ENCODE peak calls at places on chromosomes 6 and 20, in seven cellular contexts. One of them, this sample, is unnamed.

GRCh38 chr6:110689275-110689935 is 125.9 kb downstream of the CDK19 start:
- DNase-seq in fibroblast of the aortic adventitia: no peak
- DNase-seq in GM12865: no peak
- DNase-seq in astrocyte of the cerebellum: no peak
- DNase-seq in lung: no peak
- DNase-seq in body of pancreas: no peak
- DNase-seq in thoracic aorta: no peak
- DNase-seq in this sample: no peak

GRCh38 chr6:170221052-170221752 is 69.7 kb downstream of the DLL1 start:
- DNase-seq in thoracic aorta: no peak
- DNase-seq in body of pancreas: no peak
- DNase-seq in lung: no peak
- DNase-seq in fibroblast of the aortic adventitia: no peak
- DNase-seq in astrocyte of the cerebellum: no peak
- DNase-seq in GM12865: no peak
- DNase-seq in this sample: no peak

GRCh38 chr20:54554006-54554405 is 78.6 kb downstream of the DOK5 start:
- DNase-seq in fibroblast of the aortic adventitia: no peak
- DNase-seq in lung: no peak
- DNase-seq in astrocyte of the cerebellum: no peak
- DNase-seq in GM12865: no peak
- DNase-seq in body of pancreas: no peak
- DNase-seq in thoracic aorta: no peak
- DNase-seq in this sample: no peak

GRCh38 chr6:116572162-116572561 is 858 bp downstream of the RWDD1 start:
- DNase-seq in fibroblast of the aortic adventitia: peak
- DNase-seq in body of pancreas: peak
- DNase-seq in astrocyte of the cerebellum: no peak
- DNase-seq in thoracic aorta: no peak
- DNase-seq in GM12865: peak
- DNase-seq in lung: no peak
- DNase-seq in this sample: peak

GRCh38 chr6:28220164-28221133 is 4.6 kb upstream of the ZSCAN9 start:
- DNase-seq in body of pancreas: no peak
- DNase-seq in GM12865: no peak
- DNase-seq in lung: no peak
- DNase-seq in astrocyte of the cerebellum: no peak
- DNase-seq in fibroblast of the aortic adventitia: no peak
- DNase-seq in thoracic aorta: no peak
- DNase-seq in this sample: no peak

GRCh38 chr6:144999127-144999526 is 714.0 kb downstream of the UTRN start:
- DNase-seq in GM12865: no peak
- DNase-seq in thoracic aorta: no peak
- DNase-seq in lung: no peak
- DNase-seq in astrocyte of the cerebellum: no peak
- DNase-seq in body of pancreas: no peak
- DNase-seq in fibroblast of the aortic adventitia: peak
- DNase-seq in this sample: no peak

GRCh38 chr6:31821301-31822037 is 6.1 kb upstream of the HSPA1B start:
- DNase-seq in fibroblast of the aortic adventitia: no peak
- DNase-seq in thoracic aorta: no peak
- DNase-seq in lung: peak
- DNase-seq in GM12865: peak
- DNase-seq in astrocyte of the cerebellum: no peak
- DNase-seq in body of pancreas: peak
- DNase-seq in this sample: peak

GRCh38 chr20:6994452-6994851 is 227.0 kb downstream of the BMP2 start:
- DNase-seq in thoracic aorta: no peak
- DNase-seq in astrocyte of the cerebellum: no peak
- DNase-seq in body of pancreas: no peak
- DNase-seq in lung: no peak
- DNase-seq in fibroblast of the aortic adventitia: peak
- DNase-seq in GM12865: no peak
- DNase-seq in this sample: no peak

GRCh38 chr6:167565884-167566491 is 241.1 kb downstream of the TTLL2 start:
- DNase-seq in fibroblast of the aortic adventitia: no peak
- DNase-seq in lung: peak
- DNase-seq in body of pancreas: peak
- DNase-seq in GM12865: no peak
- DNase-seq in astrocyte of the cerebellum: no peak
- DNase-seq in thoracic aorta: no peak
- DNase-seq in this sample: peak

GRCh38 chr6:83511901-83512681 is at the start of gene PRSS35:
- DNase-seq in astrocyte of the cerebellum: no peak
- DNase-seq in thoracic aorta: no peak
- DNase-seq in body of pancreas: peak
- DNase-seq in fibroblast of the aortic adventitia: peak
- DNase-seq in GM12865: peak
- DNase-seq in lung: no peak
- DNase-seq in this sample: no peak

GRCh38 chr6:49868951-49869529 is 2.7 kb upstream of the CRISP1 start:
- DNase-seq in thoracic aorta: no peak
- DNase-seq in GM12865: no peak
- DNase-seq in body of pancreas: no peak
- DNase-seq in lung: no peak
- DNase-seq in astrocyte of the cerebellum: no peak
- DNase-seq in fibroblast of the aortic adventitia: no peak
- DNase-seq in this sample: no peak

GRCh38 chr20:31824554-31825313 is 5.6 kb downstream of the MYLK2 start:
- DNase-seq in astrocyte of the cerebellum: no peak
- DNase-seq in body of pancreas: no peak
- DNase-seq in lung: no peak
- DNase-seq in GM12865: no peak
- DNase-seq in thoracic aorta: no peak
- DNase-seq in fibroblast of the aortic adventitia: no peak
- DNase-seq in this sample: no peak

GRCh38 chr6:21664263-21665081 is 70.9 kb downstream of the SOX4 start:
- DNase-seq in fibroblast of the aortic adventitia: peak
- DNase-seq in thoracic aorta: no peak
- DNase-seq in body of pancreas: peak
- DNase-seq in astrocyte of the cerebellum: no peak
- DNase-seq in lung: no peak
- DNase-seq in GM12865: no peak
- DNase-seq in this sample: no peak

GRCh38 chr20:3727333-3728035 is 5.0 kb upstream of the HSPA12B start:
- DNase-seq in body of pancreas: no peak
- DNase-seq in astrocyte of the cerebellum: peak
- DNase-seq in lung: no peak
- DNase-seq in fibroblast of the aortic adventitia: peak
- DNase-seq in thoracic aorta: no peak
- DNase-seq in GM12865: no peak
- DNase-seq in this sample: no peak

DNA sequence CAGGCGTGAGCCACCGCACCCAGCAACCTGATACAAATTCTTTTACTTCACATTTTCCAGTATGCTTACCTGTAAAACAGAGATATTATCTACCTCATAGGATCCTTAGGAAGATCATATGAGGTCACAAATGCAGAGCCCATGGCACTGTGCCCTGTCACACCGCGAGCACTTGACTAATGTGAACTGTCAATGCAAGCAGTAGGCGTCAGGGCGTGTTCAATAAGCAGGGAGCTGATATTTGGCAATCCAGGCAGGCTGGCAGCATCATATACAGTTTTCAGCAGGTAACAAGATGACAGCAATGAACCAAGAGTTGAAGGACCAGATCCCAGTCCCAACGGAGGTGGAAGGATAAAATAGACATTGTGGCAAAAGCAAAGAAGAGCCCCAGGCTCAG is 14.6 kb upstream of the ARID1B start:
- DNase-seq in lung: no peak
- DNase-seq in body of pancreas: no peak
- DNase-seq in fibroblast of the aortic adventitia: no peak
- DNase-seq in thoracic aorta: no peak
- DNase-seq in astrocyte of the cerebellum: no peak
- DNase-seq in GM12865: no peak
- DNase-seq in this sample: no peak
- H3K4me3 ChIP-seq in lung: no peak
- H3K4me3 ChIP-seq in body of pancreas: no peak
- H3K4me3 ChIP-seq in fibroblast of the aortic adventitia: no peak
- H3K4me3 ChIP-seq in thoracic aorta: no peak
- H3K4me3 ChIP-seq in astrocyte of the cerebellum: no peak
- H3K4me3 ChIP-seq in GM12865: no peak
- H3K4me3 ChIP-seq in this sample: no peak

DNA sequence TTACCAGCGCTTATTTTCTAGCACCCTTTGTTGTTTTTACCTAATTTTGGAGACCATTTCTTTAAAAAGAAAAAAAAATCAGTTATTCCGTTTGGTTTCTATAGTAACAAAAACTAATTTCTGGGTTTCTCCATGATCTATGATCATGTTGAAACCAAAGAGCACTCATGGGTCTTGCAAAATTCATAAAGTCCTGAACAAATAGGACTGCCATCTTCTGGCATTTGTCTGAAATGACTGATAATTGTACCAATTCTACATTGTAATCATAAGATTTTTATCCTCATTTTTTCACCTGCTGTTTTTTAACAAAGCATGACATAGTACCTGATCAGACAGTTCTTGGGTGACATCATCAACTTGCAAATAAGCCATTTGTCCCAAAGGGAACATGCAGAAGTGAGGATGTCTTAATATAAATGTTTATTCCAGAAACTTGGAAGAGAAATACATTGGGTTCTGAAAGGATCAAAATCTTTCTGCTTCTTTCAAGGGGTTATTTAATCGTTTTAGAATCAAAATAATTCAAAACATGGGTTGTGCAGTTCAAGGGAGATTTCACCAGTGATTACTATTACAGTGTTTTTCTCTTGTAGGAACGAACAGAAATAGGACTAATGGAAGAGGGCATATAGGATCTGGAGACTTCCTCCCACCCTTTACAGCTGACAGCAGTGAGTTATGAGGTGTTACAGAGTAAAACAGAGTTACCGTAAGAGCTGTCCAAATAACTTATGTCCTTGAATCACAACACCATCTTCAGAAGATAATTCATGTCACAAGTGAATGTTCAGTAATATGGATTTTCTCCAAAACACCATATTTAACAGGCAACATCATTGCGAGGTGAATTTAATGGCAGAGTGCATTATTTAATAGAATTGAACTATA is 87.1 kb upstream of the GJE1 start:
- DNase-seq in GM12865: no peak
- DNase-seq in astrocyte of the cerebellum: no peak
- DNase-seq in fibroblast of the aortic adventitia: peak
- DNase-seq in lung: no peak
- DNase-seq in thoracic aorta: no peak
- DNase-seq in body of pancreas: no peak
- DNase-seq in this sample: no peak
- TF ChIP-seq CTCF in GM12865: no peak
- TF ChIP-seq CTCF in astrocyte of the cerebellum: peak
- TF ChIP-seq CTCF in fibroblast of the aortic adventitia: peak
- TF ChIP-seq CTCF in lung: no peak
- TF ChIP-seq CTCF in thoracic aorta: no peak
- TF ChIP-seq CTCF in body of pancreas: no peak
- TF ChIP-seq CTCF in this sample: no peak

DNA sequence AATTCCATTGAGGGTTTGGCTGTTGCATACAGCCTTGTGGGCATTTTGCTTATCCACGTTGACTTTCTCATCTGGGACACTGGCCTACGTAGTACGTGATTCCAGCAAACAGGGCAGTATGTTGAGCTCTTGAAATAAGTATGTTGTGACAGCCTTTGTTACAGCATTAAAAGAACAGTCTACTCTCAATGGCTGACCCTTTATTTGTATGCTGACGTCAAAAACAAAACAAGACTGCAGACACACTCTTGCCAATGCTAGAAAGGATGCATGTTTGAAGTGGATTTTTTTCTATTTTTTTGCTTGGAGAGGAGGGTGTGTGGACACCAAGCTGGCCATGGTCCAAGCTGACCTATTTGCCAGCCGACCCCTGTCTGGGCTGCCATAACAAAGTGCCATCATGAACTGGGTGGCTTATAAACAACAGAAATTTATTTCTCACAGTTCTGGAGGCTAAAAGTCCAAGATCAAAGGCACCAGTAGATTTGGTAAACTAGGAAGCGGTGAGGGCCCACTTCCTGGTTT is 10.8 kb upstream of the SNHG17 start:
- DNase-seq in thoracic aorta: no peak
- DNase-seq in astrocyte of the cerebellum: no peak
- DNase-seq in GM12865: no peak
- DNase-seq in lung: no peak
- DNase-seq in fibroblast of the aortic adventitia: no peak
- DNase-seq in body of pancreas: no peak
- DNase-seq in this sample: no peak
- H3K4me3 ChIP-seq in thoracic aorta: peak
- H3K4me3 ChIP-seq in astrocyte of the cerebellum: peak
- H3K4me3 ChIP-seq in GM12865: peak
- H3K4me3 ChIP-seq in lung: no peak
- H3K4me3 ChIP-seq in fibroblast of the aortic adventitia: peak
- H3K4me3 ChIP-seq in body of pancreas: peak
- H3K4me3 ChIP-seq in this sample: peak

DNA sequence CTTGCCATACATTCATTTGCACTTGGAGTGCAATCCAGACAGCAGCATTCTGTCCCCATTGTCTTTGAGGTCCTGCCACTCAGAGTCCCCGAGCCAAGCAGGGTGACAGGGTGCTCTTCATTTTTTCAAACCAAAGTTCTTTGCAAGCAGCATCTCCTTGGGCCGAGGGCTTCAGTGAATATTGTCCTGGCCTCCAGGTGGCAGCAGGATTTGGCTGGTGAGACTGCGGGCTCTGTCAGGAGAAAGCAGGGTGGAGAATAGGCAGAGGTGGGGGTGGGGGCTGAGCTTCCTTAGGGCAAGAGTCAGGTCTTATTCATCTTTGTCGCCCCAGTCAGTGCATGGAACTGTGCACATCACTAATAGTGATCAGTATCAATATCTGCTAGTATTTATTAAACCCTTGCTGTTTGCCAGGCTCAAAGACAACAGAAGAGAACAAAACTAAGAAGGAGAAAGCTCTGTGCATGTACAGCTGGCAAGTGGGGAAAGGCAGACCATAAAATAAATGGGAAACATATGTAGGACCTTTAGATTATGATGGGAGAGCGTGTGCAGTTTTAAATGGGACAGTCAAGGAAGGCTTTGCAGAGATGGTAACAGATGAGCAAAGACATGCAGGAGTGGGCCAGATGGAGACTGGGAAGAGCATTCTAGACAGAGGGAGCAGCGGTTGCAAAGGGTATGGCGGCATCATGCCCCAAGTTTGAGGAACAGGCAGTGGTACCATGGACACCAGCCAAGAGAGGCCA is 260.2 kb downstream of the NRN1 start:
- DNase-seq in lung: no peak
- DNase-seq in astrocyte of the cerebellum: no peak
- DNase-seq in body of pancreas: no peak
- DNase-seq in GM12865: no peak
- DNase-seq in fibroblast of the aortic adventitia: no peak
- DNase-seq in thoracic aorta: no peak
- DNase-seq in this sample: peak
- TF ChIP-seq CTCF in lung: no peak
- TF ChIP-seq CTCF in astrocyte of the cerebellum: peak
- TF ChIP-seq CTCF in body of pancreas: no peak
- TF ChIP-seq CTCF in GM12865: no peak
- TF ChIP-seq CTCF in fibroblast of the aortic adventitia: peak
- TF ChIP-seq CTCF in thoracic aorta: no peak
- TF ChIP-seq CTCF in this sample: peak

This sample was measured in gastrocnemius medialis.